ENCODE peak calls at places on chromosomes 7 and 10, in four cellular contexts. One of them, this sample, is unnamed.

GRCh38 chr7:128874140-128875031 is 11.7 kb downstream of the ATP6V1F start:
- DNase-seq in progenitor cell of endocrine pancreas: no peak
- DNase-seq in body of pancreas: no peak
- DNase-seq in mesothelial cell of epicardium: no peak
- DNase-seq in this sample: no peak

GRCh38 chr7:24877790-24878311 is 102.1 kb downstream of the OSBPL3 start:
- DNase-seq in body of pancreas: no peak
- DNase-seq in progenitor cell of endocrine pancreas: no peak
- DNase-seq in mesothelial cell of epicardium: no peak
- DNase-seq in this sample: no peak

GRCh38 chr10:19325581-19325980 is 277.0 kb downstream of the MALRD1 start:
- DNase-seq in body of pancreas: no peak
- DNase-seq in mesothelial cell of epicardium: no peak
- DNase-seq in progenitor cell of endocrine pancreas: no peak
- DNase-seq in this sample: no peak

GRCh38 chr10:34696423-34696822 is 118.7 kb downstream of the PARD3 start:
- DNase-seq in mesothelial cell of epicardium: no peak
- DNase-seq in progenitor cell of endocrine pancreas: no peak
- DNase-seq in body of pancreas: no peak
- DNase-seq in this sample: no peak

GRCh38 chr7:141264511-141264910 is 190.6 kb downstream of the TMEM178B start:
- DNase-seq in mesothelial cell of epicardium: no peak
- DNase-seq in body of pancreas: no peak
- DNase-seq in progenitor cell of endocrine pancreas: no peak
- DNase-seq in this sample: no peak

GRCh38 chr7:39609084-39609461 is 14.3 kb upstream of the RALA start:
- DNase-seq in body of pancreas: no peak
- DNase-seq in mesothelial cell of epicardium: no peak
- DNase-seq in progenitor cell of endocrine pancreas: no peak
- DNase-seq in this sample: no peak

GRCh38 chr10:17238445-17239275 is 10.6 kb downstream of the VIM start:
- DNase-seq in body of pancreas: no peak
- DNase-seq in mesothelial cell of epicardium: no peak
- DNase-seq in progenitor cell of endocrine pancreas: no peak
- DNase-seq in this sample: no peak

GRCh38 chr7:106110885-106111670 is 1.0 kb downstream of the SYPL1 start:
- DNase-seq in body of pancreas: no peak
- DNase-seq in progenitor cell of endocrine pancreas: no peak
- DNase-seq in mesothelial cell of epicardium: no peak
- DNase-seq in this sample: no peak

GRCh38 chr10:77027576-77027975 is 610.0 kb downstream of the KCNMA1 start:
- DNase-seq in mesothelial cell of epicardium: no peak
- DNase-seq in body of pancreas: no peak
- DNase-seq in progenitor cell of endocrine pancreas: no peak
- DNase-seq in this sample: no peak

GRCh38 chr7:127578036-127578684 is 7.2 kb downstream of the GCC1 start:
- DNase-seq in body of pancreas: no peak
- DNase-seq in progenitor cell of endocrine pancreas: no peak
- DNase-seq in mesothelial cell of epicardium: no peak
- DNase-seq in this sample: no peak
- TF ChIP-seq CTCF in body of pancreas: no peak
- TF ChIP-seq CTCF in progenitor cell of endocrine pancreas: peak; percentile 23
- TF ChIP-seq CTCF in mesothelial cell of epicardium: no peak
- TF ChIP-seq CTCF in this sample: no peak

GRCh38 chr10:110141185-110141584 is 66.2 kb upstream of the MXI1 start:
- DNase-seq in progenitor cell of endocrine pancreas: no peak
- DNase-seq in mesothelial cell of epicardium: no peak
- DNase-seq in body of pancreas: no peak
- DNase-seq in this sample: no peak

GRCh38 chr10:110138197-110138812 is 69.1 kb upstream of the MXI1 start:
- DNase-seq in progenitor cell of endocrine pancreas: no peak
- DNase-seq in mesothelial cell of epicardium: no peak
- DNase-seq in body of pancreas: no peak
- DNase-seq in this sample: no peak

GRCh38 chr10:110141747-110142625 is 65.4 kb upstream of the MXI1 start:
- DNase-seq in mesothelial cell of epicardium: no peak
- DNase-seq in body of pancreas: peak; percentile 78
- DNase-seq in progenitor cell of endocrine pancreas: no peak
- DNase-seq in this sample: no peak

GRCh38 chr10:110134917-110135316 is 72.5 kb upstream of the MXI1 start:
- DNase-seq in mesothelial cell of epicardium: no peak
- DNase-seq in progenitor cell of endocrine pancreas: no peak
- DNase-seq in body of pancreas: no peak
- DNase-seq in this sample: no peak

GRCh38 chr10:110137142-110137545 is 70.3 kb upstream of the MXI1 start:
- DNase-seq in mesothelial cell of epicardium: no peak
- DNase-seq in progenitor cell of endocrine pancreas: no peak
- DNase-seq in body of pancreas: no peak
- DNase-seq in this sample: no peak
- TF ChIP-seq CTCF in mesothelial cell of epicardium: peak; percentile 99
- TF ChIP-seq CTCF in progenitor cell of endocrine pancreas: peak; percentile 90
- TF ChIP-seq CTCF in body of pancreas: peak; percentile 95
- TF ChIP-seq CTCF in this sample: peak; percentile 92

GRCh38 chr7:100685049-100685605 is 8.9 kb downstream of the GIGYF1 start:
- DNase-seq in body of pancreas: no peak
- DNase-seq in mesothelial cell of epicardium: no peak
- DNase-seq in progenitor cell of endocrine pancreas: no peak
- DNase-seq in this sample: no peak
- TF ChIP-seq CTCF in body of pancreas: no peak
- TF ChIP-seq CTCF in mesothelial cell of epicardium: no peak
- TF ChIP-seq CTCF in progenitor cell of endocrine pancreas: no peak
- TF ChIP-seq CTCF in this sample: no peak

GRCh38 chr7:75608451-75609122 is 116.5 kb downstream of the SPDYE5 start:
- DNase-seq in mesothelial cell of epicardium: no peak
- DNase-seq in progenitor cell of endocrine pancreas: no peak
- DNase-seq in body of pancreas: no peak
- DNase-seq in this sample: no peak
- TF ChIP-seq CTCF in mesothelial cell of epicardium: no peak
- TF ChIP-seq CTCF in progenitor cell of endocrine pancreas: no peak
- TF ChIP-seq CTCF in body of pancreas: no peak
- TF ChIP-seq CTCF in this sample: no peak

GRCh38 chr7:23514755-23515154 is 17.0 kb downstream of the TRA2A start:
- DNase-seq in progenitor cell of endocrine pancreas: no peak
- DNase-seq in body of pancreas: no peak
- DNase-seq in mesothelial cell of epicardium: no peak
- DNase-seq in this sample: no peak

GRCh38 chr7:23524473-23524872 is 7.3 kb downstream of the TRA2A start:
- DNase-seq in mesothelial cell of epicardium: no peak
- DNase-seq in progenitor cell of endocrine pancreas: no peak
- DNase-seq in body of pancreas: no peak
- DNase-seq in this sample: no peak

GRCh38 chr7:23523486-23524075 is 8.2 kb downstream of the TRA2A start:
- DNase-seq in progenitor cell of endocrine pancreas: no peak
- DNase-seq in body of pancreas: no peak
- DNase-seq in mesothelial cell of epicardium: no peak
- DNase-seq in this sample: no peak

DNA sequence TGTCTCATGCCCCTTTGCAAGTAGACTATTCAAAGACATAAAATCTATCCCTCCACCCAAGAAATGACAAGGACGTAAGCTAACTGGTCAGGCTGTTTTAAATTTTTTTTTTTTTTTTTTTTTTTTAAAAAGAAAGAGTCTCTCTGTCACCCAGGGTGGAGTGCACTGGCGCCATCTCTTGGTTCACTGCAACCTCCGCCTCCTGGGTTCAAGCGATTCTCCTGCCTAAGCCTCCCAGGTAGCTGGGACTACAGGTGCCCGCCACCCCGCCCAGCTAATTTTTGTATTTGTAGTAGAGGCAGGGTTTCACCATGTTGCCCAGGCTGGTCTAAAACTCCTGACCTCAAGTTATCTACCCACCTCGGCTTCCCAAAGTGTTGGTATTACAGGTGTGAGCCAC is 11.2 kb downstream of the TRA2A start:
- DNase-seq in mesothelial cell of epicardium: no peak
- DNase-seq in body of pancreas: no peak
- DNase-seq in progenitor cell of endocrine pancreas: no peak
- DNase-seq in this sample: no peak
- TF ChIP-seq CTCF in mesothelial cell of epicardium: no peak
- TF ChIP-seq CTCF in body of pancreas: no peak
- TF ChIP-seq CTCF in progenitor cell of endocrine pancreas: peak; percentile 34
- TF ChIP-seq CTCF in this sample: peak; percentile 39

GRCh38 chr7:21771261-21771660 is 174.4 kb downstream of the CDCA7L start:
- DNase-seq in progenitor cell of endocrine pancreas: no peak
- DNase-seq in body of pancreas: no peak
- DNase-seq in mesothelial cell of epicardium: no peak
- DNase-seq in this sample: no peak

GRCh38 chr7:21763818-21764217 is 181.9 kb downstream of the CDCA7L start:
- DNase-seq in body of pancreas: no peak
- DNase-seq in mesothelial cell of epicardium: no peak
- DNase-seq in progenitor cell of endocrine pancreas: no peak
- DNase-seq in this sample: no peak

GRCh38 chr7:21768279-21768678 is 177.4 kb downstream of the CDCA7L start:
- DNase-seq in mesothelial cell of epicardium: no peak
- DNase-seq in progenitor cell of endocrine pancreas: no peak
- DNase-seq in body of pancreas: no peak
- DNase-seq in this sample: no peak

GRCh38 chr7:21766218-21766617 is 179.5 kb downstream of the CDCA7L start:
- DNase-seq in mesothelial cell of epicardium: no peak
- DNase-seq in body of pancreas: no peak
- DNase-seq in progenitor cell of endocrine pancreas: no peak
- DNase-seq in this sample: no peak

GRCh38 chr7:21767300-21767900 is 178.3 kb downstream of the CDCA7L start:
- DNase-seq in body of pancreas: peak; percentile 24
- DNase-seq in progenitor cell of endocrine pancreas: peak; percentile 40
- DNase-seq in mesothelial cell of epicardium: no peak
- DNase-seq in this sample: peak; percentile 27
- TF ChIP-seq CTCF in body of pancreas: peak; percentile 77
- TF ChIP-seq CTCF in progenitor cell of endocrine pancreas: peak; percentile 77
- TF ChIP-seq CTCF in mesothelial cell of epicardium: peak; percentile 27
- TF ChIP-seq CTCF in this sample: peak; percentile 79

GRCh38 chr7:71165708-71166107 is 33.8 kb downstream of the GALNT17 start:
- DNase-seq in mesothelial cell of epicardium: no peak
- DNase-seq in body of pancreas: no peak
- DNase-seq in progenitor cell of endocrine pancreas: no peak
- DNase-seq in this sample: no peak
- TF ChIP-seq CTCF in mesothelial cell of epicardium: no peak
- TF ChIP-seq CTCF in body of pancreas: no peak
- TF ChIP-seq CTCF in progenitor cell of endocrine pancreas: no peak
- TF ChIP-seq CTCF in this sample: no peak

DNA sequence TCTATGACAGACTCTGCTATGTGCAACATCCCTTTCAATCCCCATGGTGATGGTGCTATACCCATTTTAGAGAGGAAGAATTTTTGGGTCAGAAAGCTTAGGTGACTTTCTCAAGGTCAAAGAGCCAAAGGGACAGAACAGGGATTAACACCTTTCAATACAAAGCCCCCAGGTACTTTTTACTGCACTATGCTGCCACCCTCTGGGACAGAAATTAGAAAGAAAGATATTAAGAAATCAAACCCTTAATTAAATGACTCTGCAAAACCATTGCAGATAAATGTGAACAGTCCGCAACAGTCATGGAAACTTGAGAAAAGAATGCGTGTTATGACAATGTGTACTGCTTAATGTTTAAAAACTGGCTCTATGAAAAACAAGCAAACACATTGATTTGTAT is 673.7 kb downstream of the MAGI2 start:
- DNase-seq in body of pancreas: no peak
- DNase-seq in progenitor cell of endocrine pancreas: no peak
- DNase-seq in mesothelial cell of epicardium: no peak
- DNase-seq in this sample: no peak
- TF ChIP-seq CTCF in body of pancreas: peak; percentile 30
- TF ChIP-seq CTCF in progenitor cell of endocrine pancreas: no peak
- TF ChIP-seq CTCF in mesothelial cell of epicardium: no peak
- TF ChIP-seq CTCF in this sample: no peak

This sample was measured in neural crest cell.